ENCODE peak calls at places on chromosomes 1 and 21, in ten cellular contexts. One of them, this sample, is unnamed.

GRCh38 chr1:196409586-196409985 is 198.7 kb downstream of the KCNT2 start:
- DNase-seq in H54: no peak
- DNase-seq in stomach: no peak
- DNase-seq in stimulated activated CD4-positive, alpha-beta T cell treated with anti-CD3 and anti-CD28 coated beads, TNF-alpha, amount 100 ng/mL, for 48 hours: no peak
- DNase-seq in hippocampal formation: no peak
- DNase-seq in nephron progenitor cell: no peak
- DNase-seq in AG04450: no peak
- DNase-seq in activated CD4-positive, CD25-positive, alpha-beta regulatory T cell treated with anti-CD3 and anti-CD28 coated beads, Interleukin-2, amount 50 U/mL, for 72 hours: no peak
- DNase-seq in hypothalamus: no peak
- DNase-seq in uterus: no peak
- DNase-seq in this sample: no peak

GRCh38 chr1:240271081-240271480 is 179.4 kb downstream of the FMN2 start:
- DNase-seq in H54: no peak
- DNase-seq in stomach: no peak
- DNase-seq in stimulated activated CD4-positive, alpha-beta T cell treated with anti-CD3 and anti-CD28 coated beads, TNF-alpha, amount 100 ng/mL, for 48 hours: no peak
- DNase-seq in hippocampal formation: no peak
- DNase-seq in nephron progenitor cell: no peak
- DNase-seq in AG04450: no peak
- DNase-seq in activated CD4-positive, CD25-positive, alpha-beta regulatory T cell treated with anti-CD3 and anti-CD28 coated beads, Interleukin-2, amount 50 U/mL, for 72 hours: no peak
- DNase-seq in hypothalamus: no peak
- DNase-seq in uterus: no peak
- DNase-seq in this sample: no peak

GRCh38 chr1:54312874-54313316 is 93.3 kb downstream of the SSBP3 start:
- DNase-seq in H54: peak
- DNase-seq in stomach: no peak
- DNase-seq in stimulated activated CD4-positive, alpha-beta T cell treated with anti-CD3 and anti-CD28 coated beads, TNF-alpha, amount 100 ng/mL, for 48 hours: no peak
- DNase-seq in hippocampal formation: no peak
- DNase-seq in nephron progenitor cell: peak
- DNase-seq in AG04450: peak
- DNase-seq in activated CD4-positive, CD25-positive, alpha-beta regulatory T cell treated with anti-CD3 and anti-CD28 coated beads, Interleukin-2, amount 50 U/mL, for 72 hours: no peak
- DNase-seq in hypothalamus: no peak
- DNase-seq in uterus: peak
- DNase-seq in this sample: no peak

GRCh38 chr1:88609051-88609450 is 75.0 kb upstream of the PKN2 start:
- DNase-seq in H54: no peak
- DNase-seq in stomach: no peak
- DNase-seq in stimulated activated CD4-positive, alpha-beta T cell treated with anti-CD3 and anti-CD28 coated beads, TNF-alpha, amount 100 ng/mL, for 48 hours: no peak
- DNase-seq in hippocampal formation: no peak
- DNase-seq in nephron progenitor cell: no peak
- DNase-seq in AG04450: no peak
- DNase-seq in activated CD4-positive, CD25-positive, alpha-beta regulatory T cell treated with anti-CD3 and anti-CD28 coated beads, Interleukin-2, amount 50 U/mL, for 72 hours: no peak
- DNase-seq in hypothalamus: no peak
- DNase-seq in uterus: no peak
- DNase-seq in this sample: no peak

GRCh38 chr1:235503333-235504121 is 725 bp downstream of the B3GALNT2 start:
- DNase-seq in H54: peak
- DNase-seq in stomach: peak
- DNase-seq in stimulated activated CD4-positive, alpha-beta T cell treated with anti-CD3 and anti-CD28 coated beads, TNF-alpha, amount 100 ng/mL, for 48 hours: no peak
- DNase-seq in hippocampal formation: peak
- DNase-seq in nephron progenitor cell: peak
- DNase-seq in AG04450: no peak
- DNase-seq in activated CD4-positive, CD25-positive, alpha-beta regulatory T cell treated with anti-CD3 and anti-CD28 coated beads, Interleukin-2, amount 50 U/mL, for 72 hours: peak
- DNase-seq in hypothalamus: peak
- DNase-seq in uterus: peak
- DNase-seq in this sample: peak

GRCh38 chr21:42656872-42657271 is 3.5 kb downstream of the PDE9A start:
- DNase-seq in H54: no peak
- DNase-seq in stomach: no peak
- DNase-seq in stimulated activated CD4-positive, alpha-beta T cell treated with anti-CD3 and anti-CD28 coated beads, TNF-alpha, amount 100 ng/mL, for 48 hours: no peak
- DNase-seq in hippocampal formation: no peak
- DNase-seq in nephron progenitor cell: no peak
- DNase-seq in AG04450: no peak
- DNase-seq in activated CD4-positive, CD25-positive, alpha-beta regulatory T cell treated with anti-CD3 and anti-CD28 coated beads, Interleukin-2, amount 50 U/mL, for 72 hours: no peak
- DNase-seq in hypothalamus: no peak
- DNase-seq in uterus: no peak
- DNase-seq in this sample: no peak

GRCh38 chr1:186977266-186977957 is 148.7 kb downstream of the PLA2G4A start:
- DNase-seq in H54: no peak
- DNase-seq in stomach: no peak
- DNase-seq in stimulated activated CD4-positive, alpha-beta T cell treated with anti-CD3 and anti-CD28 coated beads, TNF-alpha, amount 100 ng/mL, for 48 hours: no peak
- DNase-seq in hippocampal formation: no peak
- DNase-seq in nephron progenitor cell: no peak
- DNase-seq in AG04450: no peak
- DNase-seq in activated CD4-positive, CD25-positive, alpha-beta regulatory T cell treated with anti-CD3 and anti-CD28 coated beads, Interleukin-2, amount 50 U/mL, for 72 hours: no peak
- DNase-seq in hypothalamus: no peak
- DNase-seq in uterus: no peak
- DNase-seq in this sample: no peak

GRCh38 chr1:41672173-41672572 is 187.7 kb upstream of the EDN2 start:
- DNase-seq in H54: peak
- DNase-seq in stomach: peak
- DNase-seq in stimulated activated CD4-positive, alpha-beta T cell treated with anti-CD3 and anti-CD28 coated beads, TNF-alpha, amount 100 ng/mL, for 48 hours: no peak
- DNase-seq in hippocampal formation: no peak
- DNase-seq in nephron progenitor cell: no peak
- DNase-seq in AG04450: peak
- DNase-seq in activated CD4-positive, CD25-positive, alpha-beta regulatory T cell treated with anti-CD3 and anti-CD28 coated beads, Interleukin-2, amount 50 U/mL, for 72 hours: no peak
- DNase-seq in hypothalamus: no peak
- DNase-seq in uterus: no peak
- DNase-seq in this sample: no peak

GRCh38 chr1:69739181-69739580 is 171.5 kb downstream of the LRRC7 start:
- DNase-seq in H54: no peak
- DNase-seq in stomach: no peak
- DNase-seq in stimulated activated CD4-positive, alpha-beta T cell treated with anti-CD3 and anti-CD28 coated beads, TNF-alpha, amount 100 ng/mL, for 48 hours: no peak
- DNase-seq in hippocampal formation: peak
- DNase-seq in nephron progenitor cell: no peak
- DNase-seq in AG04450: no peak
- DNase-seq in activated CD4-positive, CD25-positive, alpha-beta regulatory T cell treated with anti-CD3 and anti-CD28 coated beads, Interleukin-2, amount 50 U/mL, for 72 hours: no peak
- DNase-seq in hypothalamus: no peak
- DNase-seq in uterus: no peak
- DNase-seq in this sample: no peak

GRCh38 chr1:78005755-78006154 is 1.0 kb downstream of the DNAJB4 start:
- DNase-seq in H54: no peak
- DNase-seq in stomach: no peak
- DNase-seq in stimulated activated CD4-positive, alpha-beta T cell treated with anti-CD3 and anti-CD28 coated beads, TNF-alpha, amount 100 ng/mL, for 48 hours: no peak
- DNase-seq in hippocampal formation: peak
- DNase-seq in nephron progenitor cell: no peak
- DNase-seq in AG04450: peak
- DNase-seq in activated CD4-positive, CD25-positive, alpha-beta regulatory T cell treated with anti-CD3 and anti-CD28 coated beads, Interleukin-2, amount 50 U/mL, for 72 hours: no peak
- DNase-seq in hypothalamus: peak
- DNase-seq in uterus: peak
- DNase-seq in this sample: peak

GRCh38 chr1:165829888-165830287 is 2.5 kb downstream of the UCK2 start:
- DNase-seq in H54: no peak
- DNase-seq in stomach: no peak
- DNase-seq in stimulated activated CD4-positive, alpha-beta T cell treated with anti-CD3 and anti-CD28 coated beads, TNF-alpha, amount 100 ng/mL, for 48 hours: no peak
- DNase-seq in hippocampal formation: no peak
- DNase-seq in nephron progenitor cell: no peak
- DNase-seq in AG04450: no peak
- DNase-seq in activated CD4-positive, CD25-positive, alpha-beta regulatory T cell treated with anti-CD3 and anti-CD28 coated beads, Interleukin-2, amount 50 U/mL, for 72 hours: no peak
- DNase-seq in hypothalamus: no peak
- DNase-seq in uterus: no peak
- DNase-seq in this sample: no peak

GRCh38 chr1:88916883-88917282 is 25.5 kb upstream of the GTF2B start:
- DNase-seq in H54: no peak
- DNase-seq in stomach: no peak
- DNase-seq in stimulated activated CD4-positive, alpha-beta T cell treated with anti-CD3 and anti-CD28 coated beads, TNF-alpha, amount 100 ng/mL, for 48 hours: no peak
- DNase-seq in hippocampal formation: no peak
- DNase-seq in nephron progenitor cell: no peak
- DNase-seq in AG04450: no peak
- DNase-seq in activated CD4-positive, CD25-positive, alpha-beta regulatory T cell treated with anti-CD3 and anti-CD28 coated beads, Interleukin-2, amount 50 U/mL, for 72 hours: no peak
- DNase-seq in hypothalamus: no peak
- DNase-seq in uterus: no peak
- DNase-seq in this sample: no peak

GRCh38 chr1:162541619-162542141 is 19.8 kb upstream of the UAP1 start:
- DNase-seq in H54: peak
- DNase-seq in stomach: no peak
- DNase-seq in stimulated activated CD4-positive, alpha-beta T cell treated with anti-CD3 and anti-CD28 coated beads, TNF-alpha, amount 100 ng/mL, for 48 hours: no peak
- DNase-seq in hippocampal formation: no peak
- DNase-seq in nephron progenitor cell: no peak
- DNase-seq in AG04450: peak
- DNase-seq in activated CD4-positive, CD25-positive, alpha-beta regulatory T cell treated with anti-CD3 and anti-CD28 coated beads, Interleukin-2, amount 50 U/mL, for 72 hours: no peak
- DNase-seq in hypothalamus: no peak
- DNase-seq in uterus: peak
- DNase-seq in this sample: peak

GRCh38 chr1:100353073-100353801 is 931 bp downstream of the CDC14A start:
- DNase-seq in H54: no peak
- DNase-seq in stomach: peak
- DNase-seq in stimulated activated CD4-positive, alpha-beta T cell treated with anti-CD3 and anti-CD28 coated beads, TNF-alpha, amount 100 ng/mL, for 48 hours: no peak
- DNase-seq in hippocampal formation: no peak
- DNase-seq in nephron progenitor cell: peak
- DNase-seq in AG04450: no peak
- DNase-seq in activated CD4-positive, CD25-positive, alpha-beta regulatory T cell treated with anti-CD3 and anti-CD28 coated beads, Interleukin-2, amount 50 U/mL, for 72 hours: peak
- DNase-seq in hypothalamus: peak
- DNase-seq in uterus: no peak
- DNase-seq in this sample: peak

GRCh38 chr1:77412069-77412793 is 130.4 kb downstream of the AK5 start:
- DNase-seq in H54: peak
- DNase-seq in stomach: no peak
- DNase-seq in stimulated activated CD4-positive, alpha-beta T cell treated with anti-CD3 and anti-CD28 coated beads, TNF-alpha, amount 100 ng/mL, for 48 hours: no peak
- DNase-seq in hippocampal formation: no peak
- DNase-seq in nephron progenitor cell: no peak
- DNase-seq in AG04450: no peak
- DNase-seq in activated CD4-positive, CD25-positive, alpha-beta regulatory T cell treated with anti-CD3 and anti-CD28 coated beads, Interleukin-2, amount 50 U/mL, for 72 hours: no peak
- DNase-seq in hypothalamus: no peak
- DNase-seq in uterus: no peak
- DNase-seq in this sample: no peak

GRCh38 chr1:37858931-37859506 is 373 bp downstream of the MTF1 start:
- DNase-seq in H54: no peak
- DNase-seq in stomach: no peak
- DNase-seq in stimulated activated CD4-positive, alpha-beta T cell treated with anti-CD3 and anti-CD28 coated beads, TNF-alpha, amount 100 ng/mL, for 48 hours: no peak
- DNase-seq in hippocampal formation: no peak
- DNase-seq in nephron progenitor cell: no peak
- DNase-seq in AG04450: no peak
- DNase-seq in activated CD4-positive, CD25-positive, alpha-beta regulatory T cell treated with anti-CD3 and anti-CD28 coated beads, Interleukin-2, amount 50 U/mL, for 72 hours: no peak
- DNase-seq in hypothalamus: no peak
- DNase-seq in uterus: no peak
- DNase-seq in this sample: no peak

GRCh38 chr1:84353665-84354064 is 44.6 kb upstream of the DNASE2B start:
- DNase-seq in H54: no peak
- DNase-seq in stomach: no peak
- DNase-seq in stimulated activated CD4-positive, alpha-beta T cell treated with anti-CD3 and anti-CD28 coated beads, TNF-alpha, amount 100 ng/mL, for 48 hours: no peak
- DNase-seq in hippocampal formation: no peak
- DNase-seq in nephron progenitor cell: no peak
- DNase-seq in AG04450: no peak
- DNase-seq in activated CD4-positive, CD25-positive, alpha-beta regulatory T cell treated with anti-CD3 and anti-CD28 coated beads, Interleukin-2, amount 50 U/mL, for 72 hours: no peak
- DNase-seq in hypothalamus: peak
- DNase-seq in uterus: peak
- DNase-seq in this sample: no peak

GRCh38 chr1:33426906-33427305 is 4.0 kb downstream of the PHC2 start:
- DNase-seq in H54: no peak
- DNase-seq in stomach: no peak
- DNase-seq in stimulated activated CD4-positive, alpha-beta T cell treated with anti-CD3 and anti-CD28 coated beads, TNF-alpha, amount 100 ng/mL, for 48 hours: no peak
- DNase-seq in hippocampal formation: no peak
- DNase-seq in nephron progenitor cell: no peak
- DNase-seq in AG04450: no peak
- DNase-seq in activated CD4-positive, CD25-positive, alpha-beta regulatory T cell treated with anti-CD3 and anti-CD28 coated beads, Interleukin-2, amount 50 U/mL, for 72 hours: no peak
- DNase-seq in hypothalamus: no peak
- DNase-seq in uterus: no peak
- DNase-seq in this sample: no peak

GRCh38 chr1:156802421-156802820 is 14.2 kb downstream of the SH2D2A start:
- DNase-seq in H54: no peak
- DNase-seq in stomach: no peak
- DNase-seq in stimulated activated CD4-positive, alpha-beta T cell treated with anti-CD3 and anti-CD28 coated beads, TNF-alpha, amount 100 ng/mL, for 48 hours: no peak
- DNase-seq in hippocampal formation: no peak
- DNase-seq in nephron progenitor cell: no peak
- DNase-seq in AG04450: no peak
- DNase-seq in activated CD4-positive, CD25-positive, alpha-beta regulatory T cell treated with anti-CD3 and anti-CD28 coated beads, Interleukin-2, amount 50 U/mL, for 72 hours: no peak
- DNase-seq in hypothalamus: no peak
- DNase-seq in uterus: no peak
- DNase-seq in this sample: no peak

GRCh38 chr1:117368116-117369108 is 1.2 kb downstream of the MAN1A2 start:
- DNase-seq in H54: no peak
- DNase-seq in stomach: no peak
- DNase-seq in stimulated activated CD4-positive, alpha-beta T cell treated with anti-CD3 and anti-CD28 coated beads, TNF-alpha, amount 100 ng/mL, for 48 hours: no peak
- DNase-seq in hippocampal formation: no peak
- DNase-seq in nephron progenitor cell: no peak
- DNase-seq in AG04450: no peak
- DNase-seq in activated CD4-positive, CD25-positive, alpha-beta regulatory T cell treated with anti-CD3 and anti-CD28 coated beads, Interleukin-2, amount 50 U/mL, for 72 hours: no peak
- DNase-seq in hypothalamus: no peak
- DNase-seq in uterus: no peak
- DNase-seq in this sample: no peak

GRCh38 chr1:218164111-218164929 is 120.8 kb upstream of the RRP15 start:
- DNase-seq in H54: no peak
- DNase-seq in stomach: no peak
- DNase-seq in stimulated activated CD4-positive, alpha-beta T cell treated with anti-CD3 and anti-CD28 coated beads, TNF-alpha, amount 100 ng/mL, for 48 hours: no peak
- DNase-seq in hippocampal formation: no peak
- DNase-seq in nephron progenitor cell: peak
- DNase-seq in AG04450: no peak
- DNase-seq in activated CD4-positive, CD25-positive, alpha-beta regulatory T cell treated with anti-CD3 and anti-CD28 coated beads, Interleukin-2, amount 50 U/mL, for 72 hours: no peak
- DNase-seq in hypothalamus: no peak
- DNase-seq in uterus: no peak
- DNase-seq in this sample: peak

GRCh38 chr1:184875218-184875617 is 99.1 kb downstream of the NIBAN1 start:
- DNase-seq in H54: no peak
- DNase-seq in stomach: no peak
- DNase-seq in stimulated activated CD4-positive, alpha-beta T cell treated with anti-CD3 and anti-CD28 coated beads, TNF-alpha, amount 100 ng/mL, for 48 hours: no peak
- DNase-seq in hippocampal formation: no peak
- DNase-seq in nephron progenitor cell: no peak
- DNase-seq in AG04450: no peak
- DNase-seq in activated CD4-positive, CD25-positive, alpha-beta regulatory T cell treated with anti-CD3 and anti-CD28 coated beads, Interleukin-2, amount 50 U/mL, for 72 hours: no peak
- DNase-seq in hypothalamus: no peak
- DNase-seq in uterus: no peak
- DNase-seq in this sample: no peak

This sample was measured in mucosa of gallbladder.